ENCODE peak calls at places on chromosomes 4 and X, in four cellular contexts. P is Caco-2, W is heart left ventricle, C is cardiac muscle cell. X is an unnamed sample.

GRCh38 chr4:31793907-31794306 is 1073.7 kb downstream of the PCDH7 start:
- DNase-seq in C (no peak), W (no peak), P (no peak), X (no peak)

GRCh38 chr4:142940614-142941013 is 94.5 kb upstream of the INPP4B start:
- DNase-seq in P (no peak), C (no peak), W (no peak), X (no peak)

GRCh38 chr4:184856277-184856609 is 30.5 kb upstream of the ACSL1 start:
- DNase-seq in C (no peak), W (no peak), P (no peak), X (no peak)

GRCh38 chr4:12304912-12305311 is 876.2 kb upstream of the HS3ST1 start:
- DNase-seq in C (peak; percentile 32), W (no peak), P (no peak), X (no peak)

GRCh38 chr4:181308476-181309170 is 934.6 kb upstream of the TENM3 start:
- DNase-seq in W (no peak), C (no peak), P (no peak), X (no peak)

GRCh38 chr4:123484291-123484926 is 87.8 kb downstream of the SPRY1 start:
- DNase-seq in C (no peak), P (no peak), W (no peak), X (no peak)

GRCh38 chr4:165379662-165380061 is 854 bp downstream of the CPE start:
- DNase-seq in P (no peak), C (peak; percentile 52), W (no peak), X (no peak)

GRCh38 chr4:22595684-22596083 is 79.8 kb upstream of the ADGRA3 start:
- DNase-seq in C (no peak), W (no peak), P (no peak), X (no peak)

GRCh38 chr4:10005632-10006031 is 15.7 kb downstream of the SLC2A9 start:
- DNase-seq in C (no peak), W (no peak), P (no peak), X (no peak)

GRCh38 chr4:110970642-110971041 is 347.8 kb upstream of the PITX2 start:
- DNase-seq in C (peak; percentile 69), W (no peak), P (peak; percentile 79), X (no peak)

GRCh38 chr4:186067757-186068385 is 1.1 kb upstream of the TLR3 start:
- DNase-seq in P (peak; percentile 55), W (no peak), C (peak; percentile 59), X (no peak)

GRCh38 chr4:163920426-163920825 is 425.9 kb downstream of the TMA16 start:
- DNase-seq in W (no peak), P (no peak), C (no peak), X (no peak)

GRCh38 chrX:106931831-106932491 is 11.8 kb downstream of the CLDN2 start:
- DNase-seq in W (no peak), P (peak; percentile 38), C (peak; percentile 39), X (no peak)

GRCh38 chr4:168740686-168741085 is 243.8 kb downstream of the PALLD start:
- DNase-seq in P (no peak), W (no peak), C (no peak), X (no peak)

GRCh38 chr4:4901877-4902276 is 42.4 kb downstream of the MSX1 start:
- DNase-seq in P (no peak), C (no peak), W (no peak), X (no peak)

GRCh38 chrX:154372612-154373022 is 1.8 kb downstream of the FLNA start:
- DNase-seq in W (no peak), C (peak; percentile 49), P (peak; percentile 54), X (no peak)

GRCh38 chr4:87030124-87030523 is 95.3 kb downstream of the AFF1 start:
- DNase-seq in W (no peak), P (no peak), C (no peak), X (no peak)

GRCh38 chrX:54494970-54495813 is 842 bp downstream of the FGD1 start:
- DNase-seq in W (no peak), P (no peak), C (peak; percentile 34), X (no peak)

GRCh38 chr4:39718366-39719323 is 20.7 kb downstream of the UBE2K start:
- DNase-seq in C (no peak), W (no peak), P (no peak), X (no peak)

GRCh38 chr4:4912155-4912554 is 52.7 kb downstream of the MSX1 start:
- DNase-seq in P (no peak), W (no peak), C (no peak), X (no peak)

GRCh38 chr4:88297131-88297530 is 12.8 kb upstream of the PPM1K start:
- DNase-seq in P (no peak), W (no peak), C (no peak), X (no peak)

GRCh38 chr4:75924309-75924708 is 16.5 kb downstream of the NAAA start:
- DNase-seq in P (no peak), W (no peak), C (no peak), X (no peak)

GRCh38 chr4:177182156-177182555 is 127.5 kb upstream of the NEIL3 start:
- DNase-seq in P (no peak), W (no peak), C (no peak), X (no peak)

GRCh38 chrX:115058276-115058675 is 40.9 kb upstream of the IL13RA2 start:
- DNase-seq in P (no peak), W (no peak), C (no peak), X (no peak)

GRCh38 chr4:143336828-143337599 is at the start of gene GAB1:
- DNase-seq in W (peak; percentile 87), P (peak; percentile 85), C (peak; percentile 86), X (peak; percentile 46)

DNA sequence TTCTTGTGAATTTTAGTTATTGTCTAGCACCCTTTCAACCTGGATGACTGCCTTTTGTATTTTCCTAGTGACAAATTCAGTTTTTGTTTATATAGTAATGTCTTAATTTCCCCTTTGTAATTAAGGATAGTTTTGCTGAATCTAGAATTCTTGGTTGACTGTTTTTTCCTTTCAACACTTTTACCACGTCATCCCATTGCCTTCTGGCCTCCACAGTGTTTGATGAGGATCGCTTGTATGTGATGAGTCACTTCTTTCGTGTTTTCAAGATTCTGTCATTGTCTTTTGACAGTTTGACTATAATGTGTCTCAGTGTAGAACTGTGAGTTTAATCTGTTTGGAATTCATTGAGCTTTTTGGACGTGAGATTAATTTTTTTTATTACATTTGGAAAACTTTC is 30.1 kb downstream of the KDM6A start:
- DNase-seq in C (no peak), W (no peak), P (no peak), X (no peak)
- H3K4me1 ChIP-seq in C (no peaks in the 10 kb centered on the region), W (peaks cover 11% of the 10 kb centered on the region), P (no peaks in the 10 kb centered on the region), X (peaks cover 13% of the 10 kb centered on the region)

GRCh38 chr4:145863191-145863590 is 75.4 kb downstream of the ZNF827 start:
- DNase-seq in P (no peak), C (no peak), W (no peak), X (no peak)
- H3K4me1 ChIP-seq in P (no peaks in the 10 kb centered on the region), C (no peaks in the 10 kb centered on the region), W (peaks cover 15% of the 10 kb centered on the region), X (peaks cover 23% of the 10 kb centered on the region)

DNA sequence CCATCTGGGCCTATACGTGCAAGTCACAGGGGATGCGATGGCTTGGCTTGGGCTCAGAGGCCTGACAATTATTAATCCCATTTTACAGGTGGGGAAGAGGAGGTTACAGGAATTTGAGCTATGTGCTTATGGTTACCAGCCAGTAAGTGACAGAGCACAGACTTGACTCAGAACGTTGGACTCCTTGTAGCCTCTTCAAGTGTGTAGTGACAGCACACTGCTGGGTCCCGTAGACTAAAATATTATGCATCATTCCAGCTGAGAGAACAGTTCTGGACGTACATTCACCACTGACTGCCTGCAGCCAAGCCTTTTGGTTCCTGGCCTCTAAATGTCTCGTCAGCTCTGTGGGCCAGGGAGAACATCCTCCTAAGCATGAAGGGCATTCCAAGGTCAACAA is 314.5 kb downstream of the GPAT3 start:
- DNase-seq in P (no peak), W (no peak), C (peak; percentile 5), X (no peak)
- H3K4me1 ChIP-seq in P (peaks cover 37% of the 10 kb centered on the region), W (no peaks in the 10 kb centered on the region), C (peaks cover 6% of the 10 kb centered on the region), X (peaks cover 15% of the 10 kb centered on the region)

GRCh38 chr4:8471211-8471875 is 30.8 kb downstream of the TRMT44 start:
- DNase-seq in C (no peak), P (no peak), W (no peak), X (no peak)
- H3K4me1 ChIP-seq in C (no peaks in the 10 kb centered on the region), P (peaks cover 14% of the 10 kb centered on the region), W (no peaks in the 10 kb centered on the region), X (peaks cover 31% of the 10 kb centered on the region)

DNA sequence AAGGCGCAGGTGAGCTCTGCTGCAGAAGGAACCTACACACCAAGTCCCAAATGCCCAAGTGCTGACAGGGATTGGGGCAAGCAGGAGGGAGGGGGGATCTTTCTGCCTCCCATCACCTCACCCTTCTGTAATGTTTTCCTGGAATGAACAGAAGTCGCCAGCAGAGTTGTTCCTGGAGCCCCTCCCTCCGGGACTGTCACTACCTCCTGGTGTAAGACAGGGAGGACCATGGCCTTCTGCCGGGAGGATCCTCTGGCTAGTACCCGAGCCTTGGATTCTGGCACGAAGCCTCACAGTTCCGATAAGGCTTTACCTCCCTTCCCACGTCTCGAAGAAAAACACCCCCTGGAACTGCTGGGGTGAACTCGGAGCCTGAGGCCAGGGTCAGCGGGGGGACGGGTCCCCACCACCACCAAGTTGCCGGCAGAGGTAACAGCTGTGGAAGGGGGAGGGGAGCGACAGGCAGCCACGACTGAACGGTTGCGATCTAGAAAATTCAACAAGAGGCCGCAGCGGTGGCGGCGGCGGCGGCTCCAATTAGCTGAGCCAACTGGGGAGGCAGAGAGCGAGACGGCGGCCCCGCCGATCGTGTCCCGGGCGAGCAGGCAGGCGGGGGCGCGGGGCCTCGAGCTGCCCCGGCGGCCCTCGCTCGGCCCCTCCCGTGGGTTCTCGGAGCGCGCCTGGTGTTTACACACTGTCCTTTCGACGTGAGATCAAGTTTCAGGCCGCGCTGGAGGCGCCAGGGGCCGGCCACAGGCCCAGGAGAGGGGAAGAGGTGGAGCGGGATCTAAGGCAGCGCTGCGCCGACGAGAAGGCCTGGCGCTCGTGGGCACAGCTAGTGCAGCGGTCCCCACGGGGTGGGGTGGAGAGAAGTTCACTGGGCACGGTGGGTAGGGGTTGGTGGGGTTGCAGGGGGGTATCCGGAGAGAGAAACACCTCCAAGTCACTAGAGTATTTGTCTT is 53.7 kb upstream of the BCOR start:
- DNase-seq in P (no peak), C (peak; percentile 81), W (peak; percentile 59), X (no peak)
- H3K4me1 ChIP-seq in P (peaks cover 4% of the 10 kb centered on the region), C (peaks cover 51% of the 10 kb centered on the region), W (peaks cover 14% of the 10 kb centered on the region), X (peaks cover 7% of the 10 kb centered on the region)

GRCh38 chr4:1171306-1172227 is 816 bp downstream of the SPON2 start:
- DNase-seq in W (peak; percentile 74), P (peak; percentile 17), C (peak; percentile 33), X (no peak)
- H3K4me1 ChIP-seq in W (peaks cover 21% of the 10 kb centered on the region), P (peaks cover 16% of the 10 kb centered on the region), C (no peaks in the 10 kb centered on the region), X (peaks cover 7% of the 10 kb centered on the region)

GRCh38 chrX:21952624-21953023 is 12.1 kb downstream of the SMS start:
- DNase-seq in C (no peak), W (no peak), P (no peak), X (no peak)
- H3K4me1 ChIP-seq in C (peaks cover 66% of the 10 kb centered on the region), W (peaks cover 5% of the 10 kb centered on the region), P (no peaks in the 10 kb centered on the region), X (peaks cover 50% of the 10 kb centered on the region)

X was measured in thoracic aorta.